ENCODE peak calls at places on chromosomes 13 and 19, in eight cellular contexts. Q is IMR-90, C is heart left ventricle, A is A549, W is uterus, X is transverse colon, R is HCT116, I is erythroblast. N is an unnamed sample.

GRCh38 chr19:52336976-52337375 is 933 bp downstream of the ZNF610 start:
- DNase-seq in Q (peak), C (no peak), A (no peak), W (no peak), X (no peak), R (no peak), I (no peak), N (no peak)

GRCh38 chr13:35923347-35923746 is 207.8 kb downstream of the DCLK1 start:
- DNase-seq in Q (peak), C (no peak), A (peak), W (no peak), X (no peak), R (peak), I (no peak), N (no peak)

GRCh38 chr13:33582121-33582520 is 235.8 kb upstream of the RFC3 start:
- DNase-seq in Q (no peak), C (no peak), A (no peak), W (no peak), X (no peak), R (no peak), I (no peak), N (no peak)

GRCh38 chr13:20873348-20873747 is 29.2 kb downstream of the XPO4 start:
- DNase-seq in Q (peak), C (no peak), A (no peak), W (no peak), X (no peak), R (no peak), I (no peak), N (no peak)

GRCh38 chr19:281992-282391 is 9.2 kb downstream of the PLPP2 start:
- DNase-seq in Q (no peak), C (no peak), A (no peak), W (no peak), X (no peak), R (no peak), I (no peak), N (no peak)

GRCh38 chr19:49155830-49156346 is 692 bp upstream of the HRC start:
- DNase-seq in Q (no peak), C (peak), A (no peak), W (no peak), X (no peak), R (no peak), I (no peak), N (no peak)

GRCh38 chr19:8129061-8129460 is 20.3 kb downstream of the FBN3 start:
- DNase-seq in Q (no peak), C (no peak), A (no peak), W (no peak), X (no peak), R (no peak), I (no peak), N (no peak)

GRCh38 chr13:102191951-102192461 is 209.8 kb downstream of the FGF14 start:
- DNase-seq in Q (peak), C (no peak), A (no peak), W (no peak), X (no peak), R (no peak), I (no peak), N (peak)

GRCh38 chr19:53898680-53899341 is 10.3 kb upstream of the CACNG7 start:
- DNase-seq in Q (no peak), C (no peak), A (peak), W (no peak), X (no peak), R (peak), I (no peak), N (no peak)

GRCh38 chr19:29294343-29294811 is 81.4 kb upstream of the UQCRFS1 start:
- DNase-seq in Q (peak), C (no peak), A (peak), W (no peak), X (no peak), R (no peak), I (no peak), N (no peak)

GRCh38 chr19:46614114-46614701 is 10.7 kb downstream of the PTGIR start:
- DNase-seq in Q (peak), C (peak), A (peak), W (peak), X (peak), R (peak), I (peak), N (peak)

GRCh38 chr19:38304866-38305429 is 897 bp downstream of the C19orf33 start:
- DNase-seq in Q (no peak), C (peak), A (peak), W (no peak), X (peak), R (peak), I (peak), N (no peak)

GRCh38 chr19:39974377-39975155 is 3.6 kb downstream of the PSMC4 start:
- DNase-seq in Q (no peak), C (no peak), A (no peak), W (no peak), X (no peak), R (no peak), I (no peak), N (no peak)

GRCh38 chr19:7679771-7680605 is 645 bp upstream of the TRAPPC5 start:
- DNase-seq in Q (no peak), C (no peak), A (no peak), W (no peak), X (no peak), R (no peak), I (no peak), N (no peak)

GRCh38 chr19:18438331-18439024 is 545 bp upstream of the ISYNA1 start:
- DNase-seq in Q (no peak), C (peak), A (no peak), W (peak), X (no peak), R (no peak), I (peak), N (no peak)

GRCh38 chr19:33505168-33505567 is 16.4 kb downstream of the PEPD start:
- DNase-seq in Q (no peak), C (no peak), A (no peak), W (no peak), X (no peak), R (no peak), I (no peak), N (no peak)

GRCh38 chr19:8639821-8640401 is 9.5 kb downstream of the NFILZ start:
- DNase-seq in Q (no peak), C (no peak), A (peak), W (no peak), X (no peak), R (no peak), I (no peak), N (peak)

GRCh38 chr19:58385313-58386165 is 1.5 kb upstream of the RPS5 start:
- DNase-seq in Q (no peak), C (no peak), A (no peak), W (no peak), X (no peak), R (no peak), I (no peak), N (no peak)

DNA sequence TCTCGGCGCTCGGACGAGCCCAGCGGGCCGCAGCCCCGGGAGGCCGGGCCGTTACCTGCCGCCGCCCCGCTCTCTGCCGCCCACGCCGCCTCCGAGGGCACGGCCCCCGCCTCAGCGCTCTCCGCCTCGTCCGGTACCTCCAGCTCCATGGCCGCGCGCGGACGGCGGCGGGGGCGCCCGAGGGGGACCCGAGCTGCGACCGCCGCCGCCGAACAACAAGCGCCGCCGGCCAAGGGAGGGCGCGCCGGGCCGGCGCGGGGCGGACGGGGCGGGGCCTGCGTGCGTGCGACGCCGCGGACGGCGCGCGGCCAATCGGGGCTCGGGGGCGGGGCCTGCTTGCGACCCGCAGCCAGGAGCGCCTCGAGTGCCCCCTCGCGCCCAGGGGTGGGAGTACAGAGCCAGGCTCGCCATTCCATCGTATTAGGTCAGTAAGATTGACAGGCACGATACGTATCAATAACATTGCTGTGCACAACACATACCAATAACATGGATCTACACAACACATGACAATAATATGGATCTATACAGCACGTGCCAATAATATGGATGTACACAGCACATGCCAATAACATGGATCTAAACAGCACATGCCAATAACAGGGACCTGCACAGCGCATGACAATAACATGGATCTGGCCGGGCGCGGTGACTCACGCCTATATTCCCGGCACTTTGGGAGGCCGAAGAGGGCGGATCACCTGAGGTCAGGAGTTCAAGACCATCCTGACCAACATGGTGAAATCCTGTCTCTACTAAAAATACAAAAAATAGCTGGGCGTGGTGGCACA is at the start of gene PIP5K1C:
- DNase-seq in Q (peak), C (peak), A (peak), W (peak), X (peak), R (peak), I (peak), N (peak)
- TF ChIP-seq POLR2A in Q (peak), C (peak), A (peak), W (peak), X (no peak), R (no peak), I (no peak), N (peak)

GRCh38 chr19:1574763-1575162 is 6.6 kb upstream of the MEX3D start:
- DNase-seq in Q (no peak), C (no peak), A (no peak), W (no peak), X (no peak), R (no peak), I (no peak), N (no peak)

GRCh38 chr19:1577929-1578618 is 9.9 kb upstream of the MEX3D start:
- DNase-seq in Q (no peak), C (no peak), A (no peak), W (no peak), X (no peak), R (no peak), I (no peak), N (no peak)

GRCh38 chr19:1575323-1576241 is 7.5 kb upstream of the MEX3D start:
- DNase-seq in Q (no peak), C (no peak), A (no peak), W (no peak), X (no peak), R (no peak), I (no peak), N (no peak)

GRCh38 chr19:1577090-1577928 is 9.2 kb upstream of the MEX3D start:
- DNase-seq in Q (no peak), C (no peak), A (no peak), W (no peak), X (no peak), R (no peak), I (no peak), N (no peak)

DNA sequence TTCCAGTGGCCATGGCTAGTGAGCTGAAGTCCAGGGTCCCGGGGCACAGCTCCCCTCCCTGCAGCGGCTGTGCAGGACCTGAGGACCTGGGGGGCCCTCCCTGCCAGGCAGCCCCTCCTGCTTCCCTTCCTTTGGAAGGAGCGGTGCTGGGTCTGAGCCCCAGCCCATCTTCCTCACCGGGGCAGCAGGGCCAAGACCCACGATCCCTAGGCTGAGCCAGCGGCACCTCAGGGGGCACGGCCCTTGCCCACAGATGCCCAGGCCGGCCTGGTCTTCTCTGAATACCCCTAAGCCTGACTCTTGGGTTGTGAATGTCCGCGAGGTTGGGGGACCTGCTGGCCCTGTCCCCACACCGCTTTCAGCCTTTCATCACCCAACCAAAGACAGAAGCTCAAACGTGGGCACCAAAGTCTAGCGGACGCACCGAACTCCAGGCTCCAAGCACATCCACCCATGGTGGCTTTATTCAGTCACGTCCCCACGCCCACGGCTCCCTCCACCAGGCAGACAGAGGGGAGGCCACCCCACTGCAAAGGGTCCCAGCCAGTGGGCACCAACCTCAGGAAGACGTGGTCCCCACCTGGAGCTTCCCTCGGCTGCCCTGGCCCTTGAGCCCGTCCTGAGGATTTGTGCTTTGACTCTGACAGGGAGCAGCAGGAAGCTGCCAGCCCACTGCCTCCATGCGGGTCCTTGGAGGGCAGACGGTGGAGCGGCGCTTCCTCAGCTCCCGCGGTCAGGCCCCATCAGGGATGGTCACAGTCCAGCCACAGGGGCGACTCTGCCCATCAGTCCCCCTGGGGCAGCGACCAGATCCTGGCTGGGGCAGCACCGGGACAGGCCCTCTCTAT is 8.3 kb upstream of the MEX3D start:
- DNase-seq in Q (no peak), C (no peak), A (no peak), W (no peak), X (no peak), R (no peak), I (no peak), N (no peak)
- TF ChIP-seq POLR2A in Q (no peak), C (no peak), A (no peak), W (no peak), X (no peak), R (no peak), I (no peak), N (no peak)

DNA sequence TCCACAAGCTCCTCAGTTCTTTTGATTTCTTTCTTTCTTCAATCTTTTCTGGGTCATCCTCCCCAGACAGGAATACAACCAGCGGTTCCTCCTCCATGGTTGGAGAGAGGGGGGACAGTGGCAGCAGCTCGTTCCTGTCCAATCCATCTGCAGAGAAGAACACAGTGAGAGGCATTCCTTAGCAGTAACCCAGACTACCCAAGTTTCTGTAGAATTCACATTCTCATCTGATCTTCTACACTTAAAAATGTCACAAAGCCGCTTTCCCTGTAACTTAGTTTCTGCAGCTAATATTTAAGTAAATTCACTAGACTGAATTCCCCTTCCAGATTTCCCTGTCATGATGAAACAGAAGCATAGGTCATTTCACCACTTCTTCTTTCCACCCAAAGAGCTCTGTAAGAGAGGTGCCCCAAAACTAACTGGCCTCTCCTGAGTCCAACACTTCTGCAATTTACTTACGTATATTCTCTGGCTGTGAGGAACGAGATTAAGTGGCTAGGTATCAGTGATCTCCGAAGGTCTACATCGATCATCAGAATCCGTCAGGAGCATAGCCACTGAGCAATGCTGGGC is 171.9 kb downstream of the TBC1D4 start:
- DNase-seq in Q (no peak), C (no peak), A (no peak), W (no peak), X (no peak), R (no peak), I (no peak), N (no peak)
- TF ChIP-seq POLR2A in Q (no peak), C (no peak), A (no peak), W (no peak), X (no peak), R (no peak), I (no peak), N (no peak)

GRCh38 chr19:45455707-45456499 is 11.9 kb upstream of the FOSB start:
- DNase-seq in Q (peak), C (peak), A (peak), W (peak), X (peak), R (peak), I (peak), N (peak)
- TF ChIP-seq POLR2A in Q (no peak), C (peak), A (no peak), W (no peak), X (peak), R (no peak), I (no peak), N (no peak)

DNA sequence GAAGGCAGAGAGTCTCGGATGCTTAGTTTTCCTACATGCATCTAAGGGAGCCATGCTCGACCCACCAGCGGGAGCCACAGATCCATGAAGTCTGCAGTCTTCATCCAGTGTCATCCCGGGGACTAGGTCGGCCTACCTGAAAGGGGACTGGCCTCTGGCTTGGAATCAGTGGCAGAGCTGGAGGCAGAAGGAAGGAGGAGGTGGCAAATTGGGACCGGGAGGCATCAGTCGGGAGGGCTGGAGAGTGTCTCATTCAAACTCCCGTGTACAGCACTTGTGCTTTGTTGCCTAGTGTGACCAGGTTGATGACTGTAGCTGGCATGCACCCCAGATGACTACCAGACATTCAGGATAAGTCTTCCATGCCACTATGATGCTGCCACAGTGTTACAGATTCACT is 26.5 kb upstream of the ZNF536 start:
- DNase-seq in Q (no peak), C (no peak), A (no peak), W (no peak), X (no peak), R (no peak), I (no peak), N (no peak)
- TF ChIP-seq POLR2A in Q (no peak), C (no peak), A (no peak), W (no peak), X (no peak), R (no peak), I (no peak), N (no peak)

DNA sequence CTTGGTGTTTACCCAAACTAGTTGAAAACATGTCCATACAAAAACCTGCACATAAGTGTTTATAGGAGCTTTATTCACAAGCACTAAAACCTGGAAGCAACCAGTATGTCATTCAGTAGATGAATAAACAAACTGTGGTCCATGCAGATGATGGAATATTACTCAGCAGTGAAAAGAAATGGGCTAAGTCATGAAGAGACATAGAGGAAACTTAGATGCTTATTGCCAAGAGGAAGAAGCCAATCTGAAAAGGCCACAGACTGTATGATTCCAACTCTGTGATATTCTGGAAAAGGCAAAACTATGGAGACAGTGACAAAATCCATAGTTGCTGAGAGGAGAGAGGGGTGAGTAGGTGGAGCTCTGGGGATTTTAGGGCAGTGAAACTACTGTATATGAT is 38.8 kb upstream of the MCF2L start:
- DNase-seq in Q (no peak), C (no peak), A (no peak), W (no peak), X (no peak), R (no peak), I (no peak), N (no peak)
- TF ChIP-seq POLR2A in Q (no peak), C (no peak), A (no peak), W (no peak), X (no peak), R (no peak), I (no peak), N (no peak)

GRCh38 chr19:5118026-5118425 is 149.1 kb downstream of the KDM4B start:
- DNase-seq in Q (no peak), C (no peak), A (no peak), W (no peak), X (no peak), R (no peak), I (no peak), N (no peak)
- TF ChIP-seq POLR2A in Q (no peak), C (no peak), A (no peak), W (no peak), X (no peak), R (no peak), I (no peak), N (no peak)

GRCh38 chr13:64332048-64332447 is 2898.1 kb downstream of the PCDH9 start:
- DNase-seq in Q (peak), C (no peak), A (no peak), W (no peak), X (no peak), R (no peak), I (no peak), N (no peak)

GRCh38 chr13:64338671-64339070 is 2891.5 kb downstream of the PCDH9 start:
- DNase-seq in Q (no peak), C (no peak), A (no peak), W (no peak), X (no peak), R (no peak), I (no peak), N (no peak)

GRCh38 chr13:64339373-64340063 is 2890.6 kb downstream of the PCDH9 start:
- DNase-seq in Q (no peak), C (no peak), A (no peak), W (no peak), X (no peak), R (no peak), I (no peak), N (no peak)

DNA sequence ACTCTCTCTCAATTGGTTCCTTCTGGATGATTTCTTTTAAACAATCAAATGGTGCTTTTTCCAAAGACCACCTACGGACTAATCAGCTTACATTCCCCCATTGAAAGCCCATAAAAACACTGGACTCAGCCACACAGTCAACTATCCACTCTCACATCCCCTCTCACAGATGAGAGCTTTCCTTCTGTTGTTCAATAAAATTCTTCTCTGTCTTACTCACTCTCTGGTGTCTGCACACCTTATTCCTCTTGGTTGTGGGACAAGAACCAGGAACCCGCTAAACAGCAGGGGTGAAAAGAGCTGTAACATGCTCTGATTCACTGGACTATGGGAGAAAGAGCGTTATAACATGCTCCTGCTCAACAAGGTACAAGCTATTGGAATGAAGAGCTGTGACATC is 2896.2 kb downstream of the PCDH9 start:
- DNase-seq in Q (no peak), C (no peak), A (no peak), W (no peak), X (no peak), R (no peak), I (no peak), N (no peak)
- TF ChIP-seq POLR2A in Q (no peak), C (no peak), A (no peak), W (no peak), X (no peak), R (no peak), I (no peak), N (no peak)

N was measured in right lobe of liver.